ENCODE peak calls at places on chromosomes 16 and 17, in seven cellular contexts. One of them, this sample, is unnamed.
A peak's percentile ranks its signal among the peaks of the same experiment; 100 is the strongest.

GRCh38 chr17:11239379-11239970 is 1.5 kb upstream of the SHISA6 start:
- DNase-seq in Calu3: no peak
- DNase-seq in MCF 10A: no peak
- DNase-seq in CD8-positive, alpha-beta T cell: no peak
- DNase-seq in endothelial cell: no peak
- DNase-seq in AG09319: no peak
- DNase-seq in lung: no peak
- DNase-seq in this sample: no peak

GRCh38 chr17:28896491-28896883 is 1.0 kb downstream of the FLOT2 start:
- DNase-seq in Calu3: no peak
- DNase-seq in MCF 10A: peak; percentile 18
- DNase-seq in CD8-positive, alpha-beta T cell: no peak
- DNase-seq in endothelial cell: no peak
- DNase-seq in AG09319: no peak
- DNase-seq in lung: no peak
- DNase-seq in this sample: no peak

GRCh38 chr17:75031972-75032895 is 14.5 kb downstream of the ATP5PD start:
- DNase-seq in Calu3: peak; percentile 65
- DNase-seq in MCF 10A: peak; percentile 66
- DNase-seq in CD8-positive, alpha-beta T cell: peak; percentile 32
- DNase-seq in endothelial cell: no peak
- DNase-seq in AG09319: no peak
- DNase-seq in lung: peak; percentile 69
- DNase-seq in this sample: peak; percentile 72

GRCh38 chr16:19860146-19861030 is 24.3 kb downstream of the GPRC5B start:
- DNase-seq in Calu3: no peak
- DNase-seq in MCF 10A: no peak
- DNase-seq in CD8-positive, alpha-beta T cell: no peak
- DNase-seq in endothelial cell: no peak
- DNase-seq in AG09319: peak; percentile 34
- DNase-seq in lung: no peak
- DNase-seq in this sample: no peak

GRCh38 chr16:66129196-66129595 is 237.3 kb upstream of the CDH5 start:
- DNase-seq in Calu3: no peak
- DNase-seq in MCF 10A: no peak
- DNase-seq in CD8-positive, alpha-beta T cell: no peak
- DNase-seq in endothelial cell: no peak
- DNase-seq in AG09319: no peak
- DNase-seq in lung: no peak
- DNase-seq in this sample: no peak

GRCh38 chr17:13102477-13102876 is 84.7 kb upstream of the ELAC2 start:
- DNase-seq in Calu3: no peak
- DNase-seq in MCF 10A: no peak
- DNase-seq in CD8-positive, alpha-beta T cell: no peak
- DNase-seq in endothelial cell: no peak
- DNase-seq in AG09319: no peak
- DNase-seq in lung: no peak
- DNase-seq in this sample: no peak

GRCh38 chr17:2243953-2244352 is 59.6 kb downstream of the SMG6 start:
- DNase-seq in Calu3: no peak
- DNase-seq in MCF 10A: no peak
- DNase-seq in CD8-positive, alpha-beta T cell: no peak
- DNase-seq in endothelial cell: no peak
- DNase-seq in AG09319: no peak
- DNase-seq in lung: no peak
- DNase-seq in this sample: no peak

GRCh38 chr17:4920351-4921048 is 11.6 kb upstream of the GP1BA start:
- DNase-seq in Calu3: no peak
- DNase-seq in MCF 10A: peak; percentile 83
- DNase-seq in CD8-positive, alpha-beta T cell: no peak
- DNase-seq in endothelial cell: no peak
- DNase-seq in AG09319: no peak
- DNase-seq in lung: no peak
- DNase-seq in this sample: no peak

GRCh38 chr17:76437467-76438402 is 15.2 kb downstream of the UBE2O start:
- DNase-seq in Calu3: no peak
- DNase-seq in MCF 10A: peak; percentile 41
- DNase-seq in CD8-positive, alpha-beta T cell: no peak
- DNase-seq in endothelial cell: no peak
- DNase-seq in AG09319: no peak
- DNase-seq in lung: no peak
- DNase-seq in this sample: no peak

GRCh38 chr17:42679001-42679491 is 2.3 kb upstream of the PLEKHH3 start:
- DNase-seq in Calu3: peak; percentile 67
- DNase-seq in MCF 10A: peak; percentile 76
- DNase-seq in CD8-positive, alpha-beta T cell: no peak
- DNase-seq in endothelial cell: no peak
- DNase-seq in AG09319: no peak
- DNase-seq in lung: peak; percentile 66
- DNase-seq in this sample: peak; percentile 76

GRCh38 chr16:1331712-1332617 is 1.5 kb upstream of the BAIAP3 start:
- DNase-seq in Calu3: peak; percentile 93
- DNase-seq in MCF 10A: no peak
- DNase-seq in CD8-positive, alpha-beta T cell: peak; percentile 40
- DNase-seq in endothelial cell: peak; percentile 78
- DNase-seq in AG09319: peak; percentile 11
- DNase-seq in lung: peak; percentile 66
- DNase-seq in this sample: peak; percentile 94

GRCh38 chr17:8133941-8134340 is 10.0 kb upstream of the HES7 start:
- DNase-seq in Calu3: no peak
- DNase-seq in MCF 10A: no peak
- DNase-seq in CD8-positive, alpha-beta T cell: no peak
- DNase-seq in endothelial cell: no peak
- DNase-seq in AG09319: no peak
- DNase-seq in lung: no peak
- DNase-seq in this sample: no peak

GRCh38 chr17:65495255-65496060 is 66.0 kb downstream of the AXIN2 start:
- DNase-seq in Calu3: no peak
- DNase-seq in MCF 10A: no peak
- DNase-seq in CD8-positive, alpha-beta T cell: no peak
- DNase-seq in endothelial cell: no peak
- DNase-seq in AG09319: no peak
- DNase-seq in lung: peak; percentile 47
- DNase-seq in this sample: no peak

GRCh38 chr17:78117027-78117981 is 11.3 kb downstream of the TMC6 start:
- DNase-seq in Calu3: peak; percentile 47
- DNase-seq in MCF 10A: no peak
- DNase-seq in CD8-positive, alpha-beta T cell: no peak
- DNase-seq in endothelial cell: no peak
- DNase-seq in AG09319: no peak
- DNase-seq in lung: no peak
- DNase-seq in this sample: no peak

GRCh38 chr16:89506113-89506504 is 2.1 kb upstream of the SPG7 start:
- DNase-seq in Calu3: no peak
- DNase-seq in MCF 10A: no peak
- DNase-seq in CD8-positive, alpha-beta T cell: no peak
- DNase-seq in endothelial cell: no peak
- DNase-seq in AG09319: no peak
- DNase-seq in lung: no peak
- DNase-seq in this sample: no peak

GRCh38 chr16:89510526-89510925 is 2.3 kb downstream of the SPG7 start:
- DNase-seq in Calu3: no peak
- DNase-seq in MCF 10A: no peak
- DNase-seq in CD8-positive, alpha-beta T cell: no peak
- DNase-seq in endothelial cell: no peak
- DNase-seq in AG09319: no peak
- DNase-seq in lung: no peak
- DNase-seq in this sample: no peak

GRCh38 chr16:89507219-89507833 is 877 bp upstream of the SPG7 start:
- DNase-seq in Calu3: no peak
- DNase-seq in MCF 10A: no peak
- DNase-seq in CD8-positive, alpha-beta T cell: no peak
- DNase-seq in endothelial cell: peak; percentile 66
- DNase-seq in AG09319: no peak
- DNase-seq in lung: no peak
- DNase-seq in this sample: no peak

GRCh38 chr16:89506791-89507191 is 1.4 kb upstream of the SPG7 start:
- DNase-seq in Calu3: peak; percentile 22
- DNase-seq in MCF 10A: no peak
- DNase-seq in CD8-positive, alpha-beta T cell: no peak
- DNase-seq in endothelial cell: no peak
- DNase-seq in AG09319: no peak
- DNase-seq in lung: no peak
- DNase-seq in this sample: no peak

DNA sequence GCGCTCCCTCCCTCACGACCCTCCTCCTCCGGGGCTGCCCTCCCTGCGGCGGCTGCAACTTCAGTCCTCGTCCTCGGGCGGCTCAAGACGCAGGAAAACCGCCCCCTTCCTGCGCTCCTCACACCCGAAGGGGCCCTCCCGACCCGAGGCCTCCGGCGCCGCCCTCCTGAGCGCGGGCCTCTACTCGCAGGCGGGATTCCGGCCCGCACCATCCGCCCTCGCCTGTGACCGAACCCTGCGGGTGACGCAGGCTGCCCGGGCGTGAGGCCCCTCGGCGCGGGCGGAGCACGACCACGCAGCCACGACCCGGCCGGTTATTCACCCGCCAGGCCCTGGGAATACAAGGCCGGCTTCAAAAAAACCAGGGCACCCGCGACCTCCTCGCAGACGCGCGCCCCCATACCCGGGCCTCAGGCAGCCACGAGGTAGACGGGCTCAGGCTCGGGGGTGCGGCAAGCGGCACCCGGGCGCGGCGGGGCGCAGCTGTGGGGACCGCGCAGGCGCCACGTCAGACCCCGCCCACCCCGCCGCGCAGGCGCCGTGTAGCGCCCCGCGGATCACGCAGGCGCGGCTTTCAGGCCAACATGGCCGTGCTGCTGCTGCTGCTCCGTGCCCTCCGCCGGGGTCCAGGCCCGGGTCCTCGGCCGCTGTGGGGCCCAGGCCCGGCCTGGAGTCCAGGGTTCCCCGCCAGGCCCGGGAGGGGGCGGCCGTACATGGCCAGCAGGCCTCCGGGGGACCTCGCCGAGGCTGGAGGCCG is at the start of gene SPG7:
- DNase-seq in Calu3: peak; percentile 96
- DNase-seq in MCF 10A: peak; percentile 81
- DNase-seq in CD8-positive, alpha-beta T cell: peak; percentile 85
- DNase-seq in endothelial cell: peak; percentile 92
- DNase-seq in AG09319: peak; percentile 66
- DNase-seq in lung: peak; percentile 77
- DNase-seq in this sample: peak; percentile 99
- TF ChIP-seq CTCF in Calu3: no peak
- TF ChIP-seq CTCF in MCF 10A: no peak
- TF ChIP-seq CTCF in CD8-positive, alpha-beta T cell: no peak
- TF ChIP-seq CTCF in endothelial cell: no peak
- TF ChIP-seq CTCF in AG09319: no peak
- TF ChIP-seq CTCF in lung: no peak
- TF ChIP-seq CTCF in this sample: no peak

DNA sequence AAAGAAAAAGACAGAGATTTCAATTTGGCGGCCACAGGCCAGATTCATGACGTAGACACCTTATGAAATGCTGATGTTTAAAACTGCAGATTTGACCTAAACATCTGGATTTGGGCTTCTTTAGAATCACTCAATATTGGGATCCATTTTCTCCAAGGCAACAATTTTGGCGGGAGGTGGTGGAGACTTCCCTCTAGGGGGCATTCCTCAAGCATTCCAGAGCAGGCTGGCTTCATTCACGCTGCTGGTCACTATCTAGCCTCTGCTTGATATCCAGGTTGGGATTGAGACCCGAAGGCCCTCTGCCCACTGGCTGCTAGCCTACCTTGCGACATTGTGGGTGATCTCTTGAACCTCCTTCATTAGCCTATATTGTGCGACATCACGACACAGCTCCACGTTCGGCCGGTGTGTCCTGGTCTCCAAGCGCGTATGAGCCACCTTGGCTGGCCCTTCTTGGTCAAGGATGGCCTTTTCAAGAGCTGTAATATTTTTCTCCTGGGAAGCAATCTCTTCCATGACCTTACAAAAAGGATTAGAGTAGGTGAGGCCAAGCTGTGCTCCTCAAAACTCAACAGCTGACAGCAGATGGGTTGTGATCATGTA is 24.5 kb downstream of the FBXO39 start:
- DNase-seq in Calu3: no peak
- DNase-seq in MCF 10A: peak; percentile 43
- DNase-seq in CD8-positive, alpha-beta T cell: no peak
- DNase-seq in endothelial cell: no peak
- DNase-seq in AG09319: no peak
- DNase-seq in lung: no peak
- DNase-seq in this sample: no peak
- TF ChIP-seq CTCF in Calu3: no peak
- TF ChIP-seq CTCF in MCF 10A: peak; percentile 42
- TF ChIP-seq CTCF in CD8-positive, alpha-beta T cell: no peak
- TF ChIP-seq CTCF in endothelial cell: no peak
- TF ChIP-seq CTCF in AG09319: no peak
- TF ChIP-seq CTCF in lung: no peak
- TF ChIP-seq CTCF in this sample: no peak

GRCh38 chr17:51373489-51374194 is 113.3 kb downstream of the UTP18 start:
- DNase-seq in Calu3: no peak
- DNase-seq in MCF 10A: no peak
- DNase-seq in CD8-positive, alpha-beta T cell: no peak
- DNase-seq in endothelial cell: no peak
- DNase-seq in AG09319: no peak
- DNase-seq in lung: no peak
- DNase-seq in this sample: no peak

GRCh38 chr17:51374220-51374619 is 113.9 kb downstream of the UTP18 start:
- DNase-seq in Calu3: no peak
- DNase-seq in MCF 10A: no peak
- DNase-seq in CD8-positive, alpha-beta T cell: no peak
- DNase-seq in endothelial cell: no peak
- DNase-seq in AG09319: no peak
- DNase-seq in lung: no peak
- DNase-seq in this sample: no peak

GRCh38 chr17:51372345-51373004 is 112.1 kb downstream of the UTP18 start:
- DNase-seq in Calu3: peak; percentile 69
- DNase-seq in MCF 10A: peak; percentile 69
- DNase-seq in CD8-positive, alpha-beta T cell: no peak
- DNase-seq in endothelial cell: peak; percentile 19
- DNase-seq in AG09319: no peak
- DNase-seq in lung: peak; percentile 32
- DNase-seq in this sample: peak; percentile 17

GRCh38 chr17:51366866-51367265 is 106.5 kb downstream of the UTP18 start:
- DNase-seq in Calu3: no peak
- DNase-seq in MCF 10A: no peak
- DNase-seq in CD8-positive, alpha-beta T cell: no peak
- DNase-seq in endothelial cell: no peak
- DNase-seq in AG09319: no peak
- DNase-seq in lung: no peak
- DNase-seq in this sample: no peak

DNA sequence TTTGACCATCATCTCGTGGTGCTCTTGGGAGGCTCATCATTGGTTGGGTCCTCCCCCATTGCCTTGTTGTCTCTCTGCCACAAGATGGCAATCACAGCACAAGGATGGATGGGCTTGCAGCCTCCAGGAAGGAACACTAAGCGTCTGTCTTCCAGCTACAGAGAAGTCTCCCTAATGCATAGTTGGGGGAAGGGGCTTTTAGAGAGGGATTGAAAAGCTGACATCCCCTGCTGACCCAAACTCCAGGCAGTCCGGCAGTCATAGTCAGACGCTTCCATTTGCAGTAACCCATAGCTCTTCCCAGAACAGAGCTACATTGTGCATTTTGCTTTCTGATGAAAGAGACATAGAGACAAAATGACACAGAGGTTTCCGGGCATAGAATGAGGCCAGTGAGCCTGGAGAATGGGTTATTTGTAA is 111.4 kb downstream of the UTP18 start:
- DNase-seq in Calu3: peak; percentile 70
- DNase-seq in MCF 10A: peak; percentile 77
- DNase-seq in CD8-positive, alpha-beta T cell: peak; percentile 20
- DNase-seq in endothelial cell: peak; percentile 54
- DNase-seq in AG09319: no peak
- DNase-seq in lung: no peak
- DNase-seq in this sample: peak; percentile 48
- TF ChIP-seq CTCF in Calu3: peak; percentile 82
- TF ChIP-seq CTCF in MCF 10A: peak; percentile 74
- TF ChIP-seq CTCF in CD8-positive, alpha-beta T cell: peak; percentile 49
- TF ChIP-seq CTCF in endothelial cell: peak; percentile 20
- TF ChIP-seq CTCF in AG09319: peak; percentile 5
- TF ChIP-seq CTCF in lung: peak; percentile 38
- TF ChIP-seq CTCF in this sample: peak; percentile 44

GRCh38 chr17:63842540-63843386 is at the start of gene SMARCD2:
- DNase-seq in Calu3: peak; percentile 94
- DNase-seq in MCF 10A: peak; percentile 98
- DNase-seq in CD8-positive, alpha-beta T cell: peak; percentile 99
- DNase-seq in endothelial cell: peak; percentile 98
- DNase-seq in AG09319: peak; percentile 99
- DNase-seq in lung: peak; percentile 99
- DNase-seq in this sample: peak; percentile 98
- TF ChIP-seq CTCF in Calu3: no peak
- TF ChIP-seq CTCF in MCF 10A: no peak
- TF ChIP-seq CTCF in CD8-positive, alpha-beta T cell: no peak
- TF ChIP-seq CTCF in endothelial cell: no peak
- TF ChIP-seq CTCF in AG09319: no peak
- TF ChIP-seq CTCF in lung: no peak
- TF ChIP-seq CTCF in this sample: no peak